ENCODE peak calls at places on chromosomes 16 and 17, in five cellular contexts. One of them, this sample, is unnamed.

GRCh38 chr17:8059131-8059530 is 20.3 kb downstream of the ALOX15B start:
- DNase-seq in fibroblast of the conjunctiva: no peak
- DNase-seq in activated T-helper 1 cell treated with Interleukin-2 at 50 U/mL for 16 hours: no peak
- DNase-seq in glutamatergic neuron: no peak
- DNase-seq in spleen: peak
- DNase-seq in this sample: no peak

GRCh38 chr17:27640790-27641189 is 9.8 kb downstream of the LGALS9 start:
- DNase-seq in spleen: no peak
- DNase-seq in activated T-helper 1 cell treated with Interleukin-2 at 50 U/mL for 16 hours: no peak
- DNase-seq in glutamatergic neuron: no peak
- DNase-seq in fibroblast of the conjunctiva: no peak
- DNase-seq in this sample: no peak

GRCh38 chr17:55555772-55556171 is 44.5 kb upstream of the SMIM36 start:
- DNase-seq in glutamatergic neuron: no peak
- DNase-seq in activated T-helper 1 cell treated with Interleukin-2 at 50 U/mL for 16 hours: no peak
- DNase-seq in spleen: no peak
- DNase-seq in fibroblast of the conjunctiva: no peak
- DNase-seq in this sample: no peak

GRCh38 chr17:63249256-63250006 is 196.7 kb downstream of the CYB561 start:
- DNase-seq in glutamatergic neuron: no peak
- DNase-seq in fibroblast of the conjunctiva: no peak
- DNase-seq in activated T-helper 1 cell treated with Interleukin-2 at 50 U/mL for 16 hours: no peak
- DNase-seq in spleen: no peak
- DNase-seq in this sample: no peak

GRCh38 chr16:86455609-86456008 is 54.7 kb upstream of the FOXF1 start:
- DNase-seq in glutamatergic neuron: no peak
- DNase-seq in activated T-helper 1 cell treated with Interleukin-2 at 50 U/mL for 16 hours: no peak
- DNase-seq in spleen: no peak
- DNase-seq in fibroblast of the conjunctiva: no peak
- DNase-seq in this sample: no peak

GRCh38 chr16:85401370-85401916 is 211.7 kb upstream of the GSE1 start:
- DNase-seq in spleen: peak
- DNase-seq in activated T-helper 1 cell treated with Interleukin-2 at 50 U/mL for 16 hours: no peak
- DNase-seq in glutamatergic neuron: peak
- DNase-seq in fibroblast of the conjunctiva: no peak
- DNase-seq in this sample: peak

GRCh38 chr16:54453863-54454262 is 167.3 kb upstream of the IRX3 start:
- DNase-seq in fibroblast of the conjunctiva: no peak
- DNase-seq in activated T-helper 1 cell treated with Interleukin-2 at 50 U/mL for 16 hours: no peak
- DNase-seq in glutamatergic neuron: no peak
- DNase-seq in spleen: no peak
- DNase-seq in this sample: no peak

GRCh38 chr16:48054881-48055601 is 100.8 kb downstream of the ABCC12 start:
- DNase-seq in spleen: no peak
- DNase-seq in glutamatergic neuron: peak
- DNase-seq in fibroblast of the conjunctiva: peak
- DNase-seq in activated T-helper 1 cell treated with Interleukin-2 at 50 U/mL for 16 hours: no peak
- DNase-seq in this sample: peak

GRCh38 chr17:7296189-7296861 is 1.9 kb upstream of the YBX2 start:
- DNase-seq in activated T-helper 1 cell treated with Interleukin-2 at 50 U/mL for 16 hours: peak
- DNase-seq in fibroblast of the conjunctiva: peak
- DNase-seq in spleen: peak
- DNase-seq in glutamatergic neuron: peak
- DNase-seq in this sample: peak

GRCh38 chr17:66397486-66397885 is 95.1 kb downstream of the PRKCA start:
- DNase-seq in activated T-helper 1 cell treated with Interleukin-2 at 50 U/mL for 16 hours: no peak
- DNase-seq in glutamatergic neuron: no peak
- DNase-seq in spleen: no peak
- DNase-seq in fibroblast of the conjunctiva: no peak
- DNase-seq in this sample: no peak

GRCh38 chr16:68378436-68379415 is 67.9 kb downstream of the PRMT7 start:
- DNase-seq in spleen: no peak
- DNase-seq in glutamatergic neuron: no peak
- DNase-seq in activated T-helper 1 cell treated with Interleukin-2 at 50 U/mL for 16 hours: no peak
- DNase-seq in fibroblast of the conjunctiva: no peak
- DNase-seq in this sample: no peak

GRCh38 chr17:38578229-38578628 is 27.5 kb downstream of the SRCIN1 start:
- DNase-seq in spleen: no peak
- DNase-seq in fibroblast of the conjunctiva: no peak
- DNase-seq in activated T-helper 1 cell treated with Interleukin-2 at 50 U/mL for 16 hours: no peak
- DNase-seq in glutamatergic neuron: no peak
- DNase-seq in this sample: peak

GRCh38 chr17:58382108-58382884 is 30.3 kb upstream of the SUPT4H1 start:
- DNase-seq in fibroblast of the conjunctiva: no peak
- DNase-seq in glutamatergic neuron: no peak
- DNase-seq in activated T-helper 1 cell treated with Interleukin-2 at 50 U/mL for 16 hours: no peak
- DNase-seq in spleen: no peak
- DNase-seq in this sample: no peak

GRCh38 chr17:76700627-76701470 is 9.9 kb downstream of the MXRA7 start:
- DNase-seq in activated T-helper 1 cell treated with Interleukin-2 at 50 U/mL for 16 hours: no peak
- DNase-seq in spleen: no peak
- DNase-seq in fibroblast of the conjunctiva: no peak
- DNase-seq in glutamatergic neuron: peak
- DNase-seq in this sample: peak

GRCh38 chr16:932831-933330 is 37.9 kb downstream of the LMF1 start:
- DNase-seq in activated T-helper 1 cell treated with Interleukin-2 at 50 U/mL for 16 hours: no peak
- DNase-seq in fibroblast of the conjunctiva: no peak
- DNase-seq in glutamatergic neuron: no peak
- DNase-seq in spleen: no peak
- DNase-seq in this sample: no peak

GRCh38 chr17:38564869-38565268 is 40.9 kb downstream of the SRCIN1 start:
- DNase-seq in spleen: no peak
- DNase-seq in fibroblast of the conjunctiva: no peak
- DNase-seq in activated T-helper 1 cell treated with Interleukin-2 at 50 U/mL for 16 hours: no peak
- DNase-seq in glutamatergic neuron: peak
- DNase-seq in this sample: no peak

GRCh38 chr16:24900230-24900629 is 54.5 kb downstream of the SLC5A11 start:
- DNase-seq in glutamatergic neuron: no peak
- DNase-seq in fibroblast of the conjunctiva: no peak
- DNase-seq in spleen: no peak
- DNase-seq in activated T-helper 1 cell treated with Interleukin-2 at 50 U/mL for 16 hours: no peak
- DNase-seq in this sample: no peak

GRCh38 chr17:57519199-57519598 is 225.9 kb downstream of the CCDC182 start:
- DNase-seq in spleen: no peak
- DNase-seq in fibroblast of the conjunctiva: no peak
- DNase-seq in activated T-helper 1 cell treated with Interleukin-2 at 50 U/mL for 16 hours: no peak
- DNase-seq in glutamatergic neuron: peak
- DNase-seq in this sample: no peak

GRCh38 chr17:42797067-42798007 is 1.2 kb downstream of the COA3 start:
- DNase-seq in spleen: no peak
- DNase-seq in fibroblast of the conjunctiva: no peak
- DNase-seq in glutamatergic neuron: no peak
- DNase-seq in activated T-helper 1 cell treated with Interleukin-2 at 50 U/mL for 16 hours: no peak
- DNase-seq in this sample: no peak

GRCh38 chr17:82974136-82974952 is 105.1 kb upstream of the METRNL start:
- DNase-seq in glutamatergic neuron: peak
- DNase-seq in spleen: no peak
- DNase-seq in fibroblast of the conjunctiva: no peak
- DNase-seq in activated T-helper 1 cell treated with Interleukin-2 at 50 U/mL for 16 hours: no peak
- DNase-seq in this sample: no peak

GRCh38 chr16:56189990-56190902 is 1.0 kb upstream of the GNAO1 start:
- DNase-seq in fibroblast of the conjunctiva: no peak
- DNase-seq in spleen: peak
- DNase-seq in activated T-helper 1 cell treated with Interleukin-2 at 50 U/mL for 16 hours: no peak
- DNase-seq in glutamatergic neuron: no peak
- DNase-seq in this sample: no peak

GRCh38 chr16:26697826-26698225 is 368.9 kb upstream of the C16orf82 start:
- DNase-seq in spleen: no peak
- DNase-seq in fibroblast of the conjunctiva: no peak
- DNase-seq in glutamatergic neuron: no peak
- DNase-seq in activated T-helper 1 cell treated with Interleukin-2 at 50 U/mL for 16 hours: no peak
- DNase-seq in this sample: no peak

GRCh38 chr17:75260679-75261335 is 599 bp downstream of the GGA3 start:
- DNase-seq in activated T-helper 1 cell treated with Interleukin-2 at 50 U/mL for 16 hours: no peak
- DNase-seq in fibroblast of the conjunctiva: no peak
- DNase-seq in spleen: no peak
- DNase-seq in glutamatergic neuron: no peak
- DNase-seq in this sample: peak

GRCh38 chr16:65318138-65318537 is 196.3 kb upstream of the CDH11 start:
- DNase-seq in spleen: no peak
- DNase-seq in fibroblast of the conjunctiva: no peak
- DNase-seq in activated T-helper 1 cell treated with Interleukin-2 at 50 U/mL for 16 hours: no peak
- DNase-seq in glutamatergic neuron: peak
- DNase-seq in this sample: peak

GRCh38 chr16:2008631-2009301 is 855 bp downstream of the ZNF598 start:
- DNase-seq in fibroblast of the conjunctiva: no peak
- DNase-seq in glutamatergic neuron: no peak
- DNase-seq in activated T-helper 1 cell treated with Interleukin-2 at 50 U/mL for 16 hours: no peak
- DNase-seq in spleen: peak
- DNase-seq in this sample: no peak

GRCh38 chr16:66832661-66833305 is 2.0 kb upstream of the NAE1 start:
- DNase-seq in fibroblast of the conjunctiva: no peak
- DNase-seq in spleen: no peak
- DNase-seq in glutamatergic neuron: no peak
- DNase-seq in activated T-helper 1 cell treated with Interleukin-2 at 50 U/mL for 16 hours: no peak
- DNase-seq in this sample: no peak

GRCh38 chr17:45812102-45812501 is 28.0 kb downstream of the CRHR1 start:
- DNase-seq in fibroblast of the conjunctiva: no peak
- DNase-seq in spleen: no peak
- DNase-seq in activated T-helper 1 cell treated with Interleukin-2 at 50 U/mL for 16 hours: no peak
- DNase-seq in glutamatergic neuron: no peak
- DNase-seq in this sample: no peak

GRCh38 chr16:22189473-22190168 is 16.5 kb upstream of the EEF2K start:
- DNase-seq in glutamatergic neuron: peak
- DNase-seq in spleen: peak
- DNase-seq in activated T-helper 1 cell treated with Interleukin-2 at 50 U/mL for 16 hours: peak
- DNase-seq in fibroblast of the conjunctiva: no peak
- DNase-seq in this sample: no peak

GRCh38 chr17:46982577-46982976 is 3.5 kb upstream of the RPRML start:
- DNase-seq in activated T-helper 1 cell treated with Interleukin-2 at 50 U/mL for 16 hours: no peak
- DNase-seq in glutamatergic neuron: no peak
- DNase-seq in spleen: no peak
- DNase-seq in fibroblast of the conjunctiva: no peak
- DNase-seq in this sample: no peak

GRCh38 chr17:80895366-80895765 is 96.3 kb upstream of the CHMP6 start:
- DNase-seq in spleen: no peak
- DNase-seq in fibroblast of the conjunctiva: no peak
- DNase-seq in glutamatergic neuron: no peak
- DNase-seq in activated T-helper 1 cell treated with Interleukin-2 at 50 U/mL for 16 hours: no peak
- DNase-seq in this sample: no peak

GRCh38 chr16:28491970-28492474 is at the start of gene CLN3:
- DNase-seq in spleen: peak
- DNase-seq in activated T-helper 1 cell treated with Interleukin-2 at 50 U/mL for 16 hours: peak
- DNase-seq in fibroblast of the conjunctiva: peak
- DNase-seq in glutamatergic neuron: peak
- DNase-seq in this sample: peak